ENCODE peak calls at places on chromosome 3, in five cellular contexts. One of them, this sample, is unnamed.

GRCh38 chr3:99509224-99509623 is 129.2 kb upstream of the COL8A1 start:
- DNase-seq in CD8-positive, alpha-beta T cell: no peak
- DNase-seq in heart left ventricle: no peak
- DNase-seq in endodermal cell: no peak
- DNase-seq in pancreas: no peak
- DNase-seq in this sample: no peak

GRCh38 chr3:8742921-8743605 is 9.5 kb downstream of the CAV3 start:
- DNase-seq in CD8-positive, alpha-beta T cell: no peak
- DNase-seq in heart left ventricle: no peak
- DNase-seq in endodermal cell: peak; percentile 64
- DNase-seq in pancreas: no peak
- DNase-seq in this sample: no peak

GRCh38 chr3:112090899-112091586 is 4.9 kb downstream of the C3orf52 start:
- DNase-seq in CD8-positive, alpha-beta T cell: no peak
- DNase-seq in heart left ventricle: no peak
- DNase-seq in endodermal cell: no peak
- DNase-seq in pancreas: no peak
- DNase-seq in this sample: no peak

GRCh38 chr3:177498037-177498857 is 301.0 kb upstream of the TBL1XR1 start:
- DNase-seq in CD8-positive, alpha-beta T cell: no peak
- DNase-seq in heart left ventricle: no peak
- DNase-seq in endodermal cell: no peak
- DNase-seq in pancreas: no peak
- DNase-seq in this sample: no peak

GRCh38 chr3:174844746-174845145 is 14.4 kb upstream of the NAALADL2 start:
- DNase-seq in CD8-positive, alpha-beta T cell: no peak
- DNase-seq in heart left ventricle: no peak
- DNase-seq in endodermal cell: no peak
- DNase-seq in pancreas: no peak
- DNase-seq in this sample: no peak

GRCh38 chr3:42803800-42804112 is 534 bp downstream of the HIGD1A start:
- DNase-seq in CD8-positive, alpha-beta T cell: peak; percentile 33
- DNase-seq in heart left ventricle: peak; percentile 66
- DNase-seq in endodermal cell: peak; percentile 75
- DNase-seq in pancreas: no peak
- DNase-seq in this sample: no peak

GRCh38 chr3:113533534-113533892 is 1.2 kb downstream of the SIDT1 start:
- DNase-seq in CD8-positive, alpha-beta T cell: peak; percentile 52
- DNase-seq in heart left ventricle: no peak
- DNase-seq in endodermal cell: no peak
- DNase-seq in pancreas: no peak
- DNase-seq in this sample: no peak

GRCh38 chr3:81161851-81162250 is 599.6 kb downstream of the GBE1 start:
- DNase-seq in CD8-positive, alpha-beta T cell: no peak
- DNase-seq in heart left ventricle: no peak
- DNase-seq in endodermal cell: no peak
- DNase-seq in pancreas: no peak
- DNase-seq in this sample: no peak

GRCh38 chr3:122689587-122689986 is 8.9 kb downstream of the PARP14 start:
- DNase-seq in CD8-positive, alpha-beta T cell: no peak
- DNase-seq in heart left ventricle: no peak
- DNase-seq in endodermal cell: no peak
- DNase-seq in pancreas: no peak
- DNase-seq in this sample: no peak

GRCh38 chr3:130760922-130761321 is 14.3 kb upstream of the PIK3R4 start:
- DNase-seq in CD8-positive, alpha-beta T cell: no peak
- DNase-seq in heart left ventricle: no peak
- DNase-seq in endodermal cell: no peak
- DNase-seq in pancreas: no peak
- DNase-seq in this sample: no peak

GRCh38 chr3:183502237-183502636 is 53.3 kb downstream of the KLHL6 start:
- DNase-seq in CD8-positive, alpha-beta T cell: no peak
- DNase-seq in heart left ventricle: no peak
- DNase-seq in endodermal cell: peak; percentile 13
- DNase-seq in pancreas: no peak
- DNase-seq in this sample: no peak

GRCh38 chr3:156509209-156510174 is 45.4 kb downstream of the SSR3 start:
- DNase-seq in CD8-positive, alpha-beta T cell: no peak
- DNase-seq in heart left ventricle: no peak
- DNase-seq in endodermal cell: no peak
- DNase-seq in pancreas: no peak
- DNase-seq in this sample: no peak

GRCh38 chr3:45949432-45949831 is 6.2 kb downstream of the CXCR6 start:
- DNase-seq in CD8-positive, alpha-beta T cell: no peak
- DNase-seq in heart left ventricle: no peak
- DNase-seq in endodermal cell: no peak
- DNase-seq in pancreas: no peak
- DNase-seq in this sample: no peak

GRCh38 chr3:118478706-118479276 is 555.9 kb downstream of the IGSF11 start:
- DNase-seq in CD8-positive, alpha-beta T cell: no peak
- DNase-seq in heart left ventricle: no peak
- DNase-seq in endodermal cell: peak; percentile 58
- DNase-seq in pancreas: no peak
- DNase-seq in this sample: no peak

GRCh38 chr3:131454501-131454900 is 48.3 kb downstream of the MRPL3 start:
- DNase-seq in CD8-positive, alpha-beta T cell: no peak
- DNase-seq in heart left ventricle: no peak
- DNase-seq in endodermal cell: no peak
- DNase-seq in pancreas: no peak
- DNase-seq in this sample: no peak

GRCh38 chr3:167811071-167811470 is 75.5 kb downstream of the SERPINI1 start:
- DNase-seq in CD8-positive, alpha-beta T cell: no peak
- DNase-seq in heart left ventricle: no peak
- DNase-seq in endodermal cell: no peak
- DNase-seq in pancreas: no peak
- DNase-seq in this sample: no peak

GRCh38 chr3:27468283-27468886 is 15.8 kb downstream of the SLC4A7 start:
- DNase-seq in CD8-positive, alpha-beta T cell: no peak
- DNase-seq in heart left ventricle: no peak
- DNase-seq in endodermal cell: no peak
- DNase-seq in pancreas: no peak
- DNase-seq in this sample: no peak

GRCh38 chr3:45599984-45600650 is 5.6 kb downstream of the LIMD1 start:
- DNase-seq in CD8-positive, alpha-beta T cell: no peak
- DNase-seq in heart left ventricle: no peak
- DNase-seq in endodermal cell: no peak
- DNase-seq in pancreas: no peak
- DNase-seq in this sample: peak; percentile 56

GRCh38 chr3:11953778-11954177 is 50.4 kb upstream of the SYN2 start:
- DNase-seq in CD8-positive, alpha-beta T cell: no peak
- DNase-seq in heart left ventricle: no peak
- DNase-seq in endodermal cell: no peak
- DNase-seq in pancreas: no peak
- DNase-seq in this sample: no peak

GRCh38 chr3:18712713-18713575 is 287.8 kb upstream of the SATB1 start:
- DNase-seq in CD8-positive, alpha-beta T cell: no peak
- DNase-seq in heart left ventricle: no peak
- DNase-seq in endodermal cell: no peak
- DNase-seq in pancreas: no peak
- DNase-seq in this sample: no peak

GRCh38 chr3:152272771-152273242 is 4.1 kb downstream of the MBNL1 start:
- DNase-seq in CD8-positive, alpha-beta T cell: no peak
- DNase-seq in heart left ventricle: no peak
- DNase-seq in endodermal cell: no peak
- DNase-seq in pancreas: no peak
- DNase-seq in this sample: no peak

GRCh38 chr3:100966807-100967206 is 26.4 kb downstream of the ABI3BP start:
- DNase-seq in CD8-positive, alpha-beta T cell: no peak
- DNase-seq in heart left ventricle: no peak
- DNase-seq in endodermal cell: no peak
- DNase-seq in pancreas: no peak
- DNase-seq in this sample: no peak

DNA sequence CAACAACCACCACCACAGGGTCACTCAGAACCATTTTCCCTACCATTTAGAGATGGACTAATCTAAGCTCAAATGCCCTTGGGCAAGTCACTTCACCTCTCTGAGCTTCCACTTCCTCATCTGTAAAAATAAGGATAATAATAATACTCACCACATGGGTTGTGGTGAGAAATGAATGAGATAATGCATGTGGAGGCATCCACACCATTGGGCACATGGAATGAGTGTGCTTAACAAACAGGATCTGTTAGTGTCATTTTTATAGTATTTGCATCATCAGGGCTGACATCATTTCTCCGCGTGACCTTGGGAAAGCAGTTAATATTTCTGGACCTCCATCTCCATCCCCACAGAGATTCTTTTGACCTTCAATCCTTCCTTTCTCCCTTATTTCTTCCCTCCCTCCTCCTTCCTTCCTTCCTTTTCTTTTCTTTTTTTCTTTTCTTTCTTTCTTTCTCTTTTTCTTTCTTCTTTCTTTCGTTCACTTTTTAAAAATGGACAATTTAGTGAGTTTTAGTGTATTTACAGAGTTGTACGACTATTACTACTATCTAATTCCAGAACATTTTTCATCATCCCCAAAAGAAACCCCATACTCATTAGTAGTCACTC is 7.7 kb upstream of the RFT1 start:
- DNase-seq in CD8-positive, alpha-beta T cell: no peak
- DNase-seq in heart left ventricle: no peak
- DNase-seq in endodermal cell: no peak
- DNase-seq in pancreas: no peak
- DNase-seq in this sample: no peak
- TF ChIP-seq CTCF in CD8-positive, alpha-beta T cell: no peak
- TF ChIP-seq CTCF in heart left ventricle: no peak
- TF ChIP-seq CTCF in endodermal cell: no peak
- TF ChIP-seq CTCF in pancreas: no peak
- TF ChIP-seq CTCF in this sample: no peak

GRCh38 chr3:16866447-16867025 is 18.2 kb upstream of the PLCL2 start:
- DNase-seq in CD8-positive, alpha-beta T cell: no peak
- DNase-seq in heart left ventricle: no peak
- DNase-seq in endodermal cell: no peak
- DNase-seq in pancreas: no peak
- DNase-seq in this sample: no peak

GRCh38 chr3:16871915-16872842 is 12.6 kb upstream of the PLCL2 start:
- DNase-seq in CD8-positive, alpha-beta T cell: no peak
- DNase-seq in heart left ventricle: no peak
- DNase-seq in endodermal cell: no peak
- DNase-seq in pancreas: no peak
- DNase-seq in this sample: no peak

GRCh38 chr3:16873872-16874271 is 10.9 kb upstream of the PLCL2 start:
- DNase-seq in CD8-positive, alpha-beta T cell: no peak
- DNase-seq in heart left ventricle: no peak
- DNase-seq in endodermal cell: no peak
- DNase-seq in pancreas: no peak
- DNase-seq in this sample: no peak

GRCh38 chr3:16868513-16868912 is 16.2 kb upstream of the PLCL2 start:
- DNase-seq in CD8-positive, alpha-beta T cell: no peak
- DNase-seq in heart left ventricle: no peak
- DNase-seq in endodermal cell: no peak
- DNase-seq in pancreas: no peak
- DNase-seq in this sample: no peak

GRCh38 chr3:16869606-16870005 is 15.1 kb upstream of the PLCL2 start:
- DNase-seq in CD8-positive, alpha-beta T cell: no peak
- DNase-seq in heart left ventricle: no peak
- DNase-seq in endodermal cell: no peak
- DNase-seq in pancreas: no peak
- DNase-seq in this sample: no peak
- H3K4me3 ChIP-seq in CD8-positive, alpha-beta T cell: no peak overlapping the region
- H3K4me3 ChIP-seq in heart left ventricle: no peak overlapping the region
- H3K4me3 ChIP-seq in endodermal cell: no peak overlapping the region
- H3K4me3 ChIP-seq in pancreas: no peak overlapping the region
- H3K4me3 ChIP-seq in this sample: no peak overlapping the region

GRCh38 chr3:170353485-170353884 is 4.0 kb upstream of the SKIL start:
- DNase-seq in CD8-positive, alpha-beta T cell: no peak
- DNase-seq in heart left ventricle: no peak
- DNase-seq in endodermal cell: no peak
- DNase-seq in pancreas: no peak
- DNase-seq in this sample: no peak
- H3K4me1 ChIP-seq in CD8-positive, alpha-beta T cell: peaks cover 17% of the 10 kb centered on the region
- H3K4me1 ChIP-seq in heart left ventricle: no peaks in the 10 kb centered on the region
- H3K4me1 ChIP-seq in endodermal cell: no peaks in the 10 kb centered on the region
- H3K4me1 ChIP-seq in pancreas: peaks cover 11% of the 10 kb centered on the region
- H3K4me1 ChIP-seq in this sample: no peaks in the 10 kb centered on the region

DNA sequence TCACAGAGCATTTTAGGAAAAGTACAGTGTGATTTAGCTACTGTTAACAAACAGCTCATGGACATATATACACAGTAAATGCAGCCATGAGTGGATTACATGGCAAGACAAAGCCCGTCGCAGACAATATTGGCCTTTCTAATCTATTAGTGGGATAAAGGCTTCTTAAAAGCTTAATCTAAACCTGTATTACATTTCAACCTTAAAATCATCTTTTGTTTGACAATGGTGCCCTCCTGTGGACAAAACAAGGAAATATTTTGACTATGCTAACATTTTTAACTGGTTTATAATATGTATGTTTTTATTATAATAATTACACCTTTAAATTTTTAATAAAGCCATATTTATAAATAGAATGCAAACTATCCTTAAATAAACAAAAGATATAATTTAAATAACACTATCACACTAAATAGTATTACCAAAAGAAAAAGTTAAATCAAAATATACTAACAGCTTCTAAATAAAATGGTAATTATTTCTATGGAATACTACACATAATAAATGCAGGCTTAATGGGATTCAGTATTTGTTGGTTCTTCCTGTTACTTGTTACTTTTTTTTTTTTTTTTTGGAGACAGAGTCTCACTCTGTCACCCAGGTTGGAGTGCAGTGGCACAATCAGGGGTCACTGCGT is 38.6 kb downstream of the TAFA4 start:
- DNase-seq in CD8-positive, alpha-beta T cell: no peak
- DNase-seq in heart left ventricle: no peak
- DNase-seq in endodermal cell: no peak
- DNase-seq in pancreas: no peak
- DNase-seq in this sample: no peak
- TF ChIP-seq CTCF in CD8-positive, alpha-beta T cell: peak; percentile 66
- TF ChIP-seq CTCF in heart left ventricle: peak; percentile 37
- TF ChIP-seq CTCF in endodermal cell: peak; percentile 80
- TF ChIP-seq CTCF in pancreas: peak; percentile 41
- TF ChIP-seq CTCF in this sample: no peak

DNA sequence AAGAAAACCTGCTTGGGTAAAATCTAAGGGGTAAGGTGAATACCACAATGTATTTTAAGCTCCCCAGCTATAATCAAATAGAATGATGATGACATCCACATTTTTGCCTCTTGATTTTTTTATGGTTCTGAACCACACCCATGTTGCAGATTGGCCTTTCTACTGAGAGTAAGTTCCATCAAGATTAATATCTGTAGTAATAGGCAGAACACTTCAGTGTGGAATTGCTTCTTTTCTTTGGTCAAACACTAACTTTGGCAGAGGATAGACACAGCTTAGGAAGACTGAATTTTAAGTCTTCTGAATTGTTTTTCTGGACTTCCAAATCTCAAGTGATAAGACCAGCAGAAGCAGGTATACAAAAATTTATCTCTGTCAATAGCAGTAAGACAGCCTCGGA is 27.0 kb downstream of the PLS1 start:
- DNase-seq in CD8-positive, alpha-beta T cell: no peak
- DNase-seq in heart left ventricle: no peak
- DNase-seq in endodermal cell: no peak
- DNase-seq in pancreas: no peak
- DNase-seq in this sample: no peak
- H3K4me3 ChIP-seq in CD8-positive, alpha-beta T cell: no peak overlapping the region
- H3K4me3 ChIP-seq in heart left ventricle: no peak overlapping the region
- H3K4me3 ChIP-seq in endodermal cell: no peak overlapping the region
- H3K4me3 ChIP-seq in pancreas: no peak overlapping the region
- H3K4me3 ChIP-seq in this sample: no peak overlapping the region